ENCODE peak calls at places on chromosomes 12 and 14, in seven cellular contexts. G is activated T-cell treated with anti-CD3 and anti-CD28 coated beads for 1 hour, P is left ventricle myocardium superior, R is left kidney, C is HS-27A, F is fibroblast of pulmonary artery, H is RWPE1. U is an unnamed sample.

GRCh38 chr12:50647031-50647430 is 116.9 kb upstream of the ATF1 start:
- DNase-seq in G (no peak), P (no peak), R (peak; percentile 88), C (no peak), F (no peak), H (no peak), U (no peak)

GRCh38 chr12:53999596-54000104 is 311 bp upstream of the HOXC9 start:
- DNase-seq in G (no peak), P (no peak), R (peak; percentile 93), C (peak; percentile 59), F (peak; percentile 24), H (peak; percentile 77), U (no peak)

GRCh38 chr12:4157122-4157521 is 116.4 kb upstream of the CCND2 start:
- DNase-seq in G (no peak), P (no peak), R (no peak), C (no peak), F (no peak), H (peak; percentile 56), U (no peak)

GRCh38 chr14:22168092-22168955 is 420.7 kb downstream of the DAD1 start:
- DNase-seq in G (no peak), P (no peak), R (no peak), C (no peak), F (peak; percentile 4), H (no peak), U (no peak)

GRCh38 chr12:92570056-92570753 is 132.6 kb upstream of the PLEKHG7 start:
- DNase-seq in G (peak; percentile 19), P (no peak), R (peak; percentile 92), C (peak; percentile 69), F (peak; percentile 91), H (peak; percentile 55), U (peak; percentile 78)

GRCh38 chr14:66944872-66945271 is 244.4 kb upstream of the GARIN2 start:
- DNase-seq in G (no peak), P (no peak), R (peak; percentile 48), C (no peak), F (peak; percentile 54), H (no peak), U (no peak)

GRCh38 chr12:86193931-86194330 is 62.3 kb downstream of the MGAT4C start:
- DNase-seq in G (no peak), P (no peak), R (no peak), C (no peak), F (peak; percentile 35), H (peak; percentile 44), U (no peak)

GRCh38 chr14:30521899-30522736 is 36.8 kb upstream of the G2E3 start:
- DNase-seq in G (no peak), P (no peak), R (peak; percentile 57), C (peak; percentile 20), F (peak; percentile 70), H (peak; percentile 21), U (peak; percentile 44)

GRCh38 chr12:17588968-17589367 is 501.0 kb downstream of the RERGL start:
- DNase-seq in G (no peak), P (no peak), R (peak; percentile 35), C (no peak), F (no peak), H (no peak), U (no peak)

GRCh38 chr14:100784523-100785337 is 41.2 kb upstream of the MEG3 start:
- DNase-seq in G (no peak), P (no peak), R (no peak), C (no peak), F (no peak), H (no peak), U (no peak)

GRCh38 chr12:88111074-88111652 is 30.7 kb downstream of the CEP290 start:
- DNase-seq in G (no peak), P (no peak), R (peak; percentile 61), C (no peak), F (peak; percentile 74), H (peak; percentile 35), U (peak; percentile 31)

GRCh38 chr14:106210650-106211049 is 684.3 kb downstream of the TMEM121 start:
- DNase-seq in G (peak; percentile 22), P (no peak), R (no peak), C (no peak), F (no peak), H (no peak), U (no peak)

GRCh38 chr12:28215021-28215420 is 24.8 kb downstream of the CCDC91 start:
- DNase-seq in G (no peak), P (no peak), R (no peak), C (no peak), F (no peak), H (no peak), U (no peak)

GRCh38 chr12:31647106-31647505 is 12.4 kb upstream of the ETFBKMT start:
- DNase-seq in G (no peak), P (no peak), R (peak; percentile 79), C (no peak), F (no peak), H (peak; percentile 2), U (peak; percentile 63)

GRCh38 chr14:34620115-34620514 is 9.8 kb downstream of the SNX6 start:
- DNase-seq in G (no peak), P (no peak), R (no peak), C (no peak), F (no peak), H (no peak), U (no peak)

GRCh38 chr12:111174283-111175108 is 194.4 kb downstream of the PHETA1 start:
- DNase-seq in G (no peak), P (no peak), R (peak; percentile 57), C (no peak), F (no peak), H (peak; percentile 30), U (no peak)

GRCh38 chr12:93804392-93805179 is 127.4 kb downstream of the CRADD start:
- DNase-seq in G (no peak), P (no peak), R (peak; percentile 37), C (no peak), F (no peak), H (peak; percentile 49), U (no peak)

GRCh38 chr12:100413006-100413405 is 56.1 kb downstream of the SLC17A8 start:
- DNase-seq in G (no peak), P (no peak), R (no peak), C (no peak), F (no peak), H (no peak), U (no peak)

GRCh38 chr12:34591966-34592365 is 569.7 kb downstream of the ALG10 start:
- DNase-seq in G (no peak), P (no peak), R (no peak), C (no peak), F (no peak), H (no peak), U (no peak)

GRCh38 chr12:113488322-113488721 is 16.7 kb upstream of the LHX5 start:
- DNase-seq in G (no peak), P (no peak), R (no peak), C (no peak), F (no peak), H (no peak), U (no peak)

GRCh38 chr12:13223176-13223806 is 26.8 kb downstream of the EMP1 start:
- DNase-seq in G (no peak), P (no peak), R (no peak), C (peak; percentile 78), F (peak; percentile 80), H (peak; percentile 89), U (no peak)

U was measured in DMS153.